ENCODE peak calls at places on chromosomes 12 and 14, in seven cellular contexts. G is SJSA1, A is astrocyte, Q is A549, R is Right ventricle myocardium inferior, O is GM19239, Y is neural progenitor cell. T is an unnamed sample.

GRCh38 chr12:65685514-65685913 is 138.8 kb upstream of the HMGA2 start:
- DNase-seq in G (peak), A (no peak), Q (peak), R (no peak), O (no peak), Y (no peak), T (peak)

GRCh38 chr12:49825360-49825970 is 2.7 kb downstream of the NCKAP5L start:
- DNase-seq in G (peak), A (peak), Q (no peak), R (no peak), O (no peak), Y (peak), T (peak)

GRCh38 chr14:49992901-49993335 is 100.0 kb downstream of the ARF6 start:
- DNase-seq in G (peak), A (peak), Q (peak), R (no peak), O (no peak), Y (no peak), T (peak)

GRCh38 chr12:107236824-107237467 is 143.6 kb upstream of the CRY1 start:
- DNase-seq in G (no peak), A (peak), Q (no peak), R (no peak), O (no peak), Y (no peak), T (peak)

GRCh38 chr12:55926738-55927587 is 731 bp downstream of the PYM1 start:
- DNase-seq in G (peak), A (peak), Q (peak), R (peak), O (peak), Y (peak), T (peak)

GRCh38 chr12:86669010-86669409 is 412.8 kb upstream of the MGAT4C start:
- DNase-seq in G (no peak), A (no peak), Q (no peak), R (no peak), O (no peak), Y (no peak), T (no peak)

GRCh38 chr14:37652042-37652441 is 56.6 kb downstream of the TTC6 start:
- DNase-seq in G (no peak), A (no peak), Q (no peak), R (no peak), O (no peak), Y (no peak), T (no peak)

GRCh38 chr14:77026166-77026929 is 2.2 kb downstream of the IRF2BPL start:
- DNase-seq in G (peak), A (peak), Q (peak), R (no peak), O (no peak), Y (peak), T (peak)

GRCh38 chr12:9115731-9116689 is at the start of gene A2M:
- DNase-seq in G (no peak), A (peak), Q (no peak), R (no peak), O (no peak), Y (no peak), T (peak)

GRCh38 chr12:121295746-121296617 is 527 bp downstream of the CAMKK2 start:
- DNase-seq in G (no peak), A (no peak), Q (peak), R (no peak), O (peak), Y (peak), T (peak)

GRCh38 chr12:112368856-112369255 is 13.4 kb downstream of the HECTD4 start:
- DNase-seq in G (no peak), A (peak), Q (no peak), R (no peak), O (no peak), Y (no peak), T (no peak)

GRCh38 chr12:11981174-11981733 is 89.5 kb upstream of the BCL2L14 start:
- DNase-seq in G (peak), A (peak), Q (no peak), R (no peak), O (peak), Y (no peak), T (no peak)

GRCh38 chr14:91570021-91570420 is 59.9 kb upstream of the PPP4R3A start:
- DNase-seq in G (no peak), A (no peak), Q (no peak), R (no peak), O (no peak), Y (peak), T (no peak)

T was measured in fibroblast of villous mesenchyme.